ENCODE peak calls at places on chromosomes 6 and 20, in nine cellular contexts. K is choroid plexus epithelial cell, W is HL-60, Y is heart left ventricle, T is mesothelial cell of epicardium, L is tibial artery, R is transverse colon, X is tibial nerve, V is GM12864. C is an unnamed sample.

GRCh38 chr6:80094017-80094416 is 12.5 kb upstream of the BCKDHB start:
- DNase-seq in K (peak), W (no peak), Y (no peak), T (no peak), L (no peak), R (no peak), X (no peak), V (no peak), C (peak)

GRCh38 chr20:37994512-37994911 is 38.7 kb downstream of the TTI1 start:
- DNase-seq in K (peak), W (no peak), Y (no peak), T (no peak), L (no peak), R (no peak), X (no peak), V (no peak), C (no peak)

GRCh38 chr6:92577077-92577719 is 842.2 kb downstream of the EPHA7 start:
- DNase-seq in K (peak), W (no peak), Y (no peak), T (no peak), L (no peak), R (no peak), X (no peak), V (no peak), C (no peak)

GRCh38 chr20:38918172-38918571 is 8.0 kb upstream of the FAM83D start:
- DNase-seq in K (no peak), W (no peak), Y (no peak), T (no peak), L (no peak), R (no peak), X (no peak), V (no peak), C (no peak)

GRCh38 chr6:144343736-144344428 is 58.7 kb downstream of the UTRN start:
- DNase-seq in K (no peak), W (peak), Y (peak), T (no peak), L (no peak), R (peak), X (no peak), V (peak), C (peak)

GRCh38 chr6:20211941-20212391 is 303 bp downstream of the MBOAT1 start:
- DNase-seq in K (peak), W (no peak), Y (no peak), T (no peak), L (peak), R (peak), X (peak), V (no peak), C (no peak)

GRCh38 chr6:107489636-107490567 is at the start of gene SOBP:
- DNase-seq in K (peak), W (no peak), Y (peak), T (peak), L (peak), R (peak), X (peak), V (no peak), C (peak)

GRCh38 chr6:137217801-137218472 is 1.2 kb downstream of the IFNGR1 start:
- DNase-seq in K (peak), W (peak), Y (no peak), T (no peak), L (peak), R (peak), X (peak), V (no peak), C (no peak)

GRCh38 chr6:144215402-144215931 is 65.2 kb downstream of the STX11 start:
- DNase-seq in K (peak), W (peak), Y (no peak), T (no peak), L (no peak), R (peak), X (peak), V (peak), C (peak)

GRCh38 chr20:38805958-38806854 is 709 bp downstream of the PPP1R16B start:
- DNase-seq in K (no peak), W (no peak), Y (peak), T (peak), L (no peak), R (peak), X (no peak), V (no peak), C (peak)

GRCh38 chr6:12348530-12349511 is 58.7 kb downstream of the EDN1 start:
- DNase-seq in K (peak), W (no peak), Y (no peak), T (no peak), L (no peak), R (peak), X (no peak), V (no peak), C (no peak)

GRCh38 chr20:46681032-46681854 is 8.0 kb downstream of the TP53RK start:
- DNase-seq in K (peak), W (peak), Y (peak), T (peak), L (peak), R (peak), X (peak), V (peak), C (peak)

GRCh38 chr20:41956316-41957050 is 338.3 kb upstream of the CHD6 start:
- DNase-seq in K (no peak), W (peak), Y (no peak), T (no peak), L (no peak), R (no peak), X (no peak), V (no peak), C (no peak)

GRCh38 chr6:1832844-1833787 is 223.4 kb downstream of the FOXC1 start:
- DNase-seq in K (peak), W (no peak), Y (peak), T (no peak), L (peak), R (peak), X (peak), V (no peak), C (no peak)

GRCh38 chr6:115120394-115120793 is 777.6 kb upstream of the HS3ST5 start:
- DNase-seq in K (no peak), W (no peak), Y (no peak), T (no peak), L (no peak), R (no peak), X (no peak), V (no peak), C (no peak)

DNA sequence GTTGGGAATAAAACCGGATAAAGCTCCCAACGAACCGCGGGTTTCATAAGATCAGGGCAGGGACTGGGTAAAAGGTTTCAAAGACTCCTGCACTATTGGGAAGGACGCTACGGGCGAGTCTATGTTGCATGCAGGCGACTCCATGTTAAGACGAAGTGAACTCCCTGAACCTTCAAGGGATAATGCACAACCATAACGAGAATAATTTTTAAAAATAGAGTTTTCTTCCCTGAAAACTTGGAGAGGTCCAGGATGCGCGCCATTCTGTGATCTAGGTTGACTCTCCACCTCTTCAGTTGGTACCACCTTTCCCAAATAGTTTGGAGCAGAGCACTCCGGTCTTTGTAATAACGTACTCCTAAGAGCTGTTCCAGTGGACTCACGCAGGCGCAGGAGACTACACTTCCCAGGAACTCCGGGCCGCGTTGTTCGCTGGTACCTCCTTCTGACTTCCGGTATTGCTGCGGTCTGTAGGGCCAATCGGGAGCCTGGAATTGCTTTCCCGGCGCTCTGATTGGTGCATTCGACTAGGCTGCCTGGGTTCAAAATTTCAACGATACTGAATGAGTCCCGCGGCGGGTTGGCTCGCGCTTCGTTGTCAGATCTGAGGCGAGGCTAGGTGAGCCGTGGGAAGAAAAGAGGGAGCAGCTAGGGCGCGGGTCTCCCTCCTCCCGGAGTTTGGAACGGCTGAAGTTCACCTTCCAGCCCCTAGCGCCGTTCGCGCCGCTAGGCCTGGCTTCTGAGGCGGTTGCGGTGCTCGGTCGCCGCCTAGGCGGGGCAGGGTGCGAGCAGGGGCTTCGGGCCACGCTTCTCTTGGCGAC is at the start of gene TPX2:
- DNase-seq in K (peak), W (peak), Y (peak), T (peak), L (peak), R (peak), X (peak), V (peak), C (peak)
- TF ChIP-seq CTCF in K (peak), W (no peak), Y (no peak), T (no peak), L (peak), R (peak), X (peak), V (no peak), C (no peak)

DNA sequence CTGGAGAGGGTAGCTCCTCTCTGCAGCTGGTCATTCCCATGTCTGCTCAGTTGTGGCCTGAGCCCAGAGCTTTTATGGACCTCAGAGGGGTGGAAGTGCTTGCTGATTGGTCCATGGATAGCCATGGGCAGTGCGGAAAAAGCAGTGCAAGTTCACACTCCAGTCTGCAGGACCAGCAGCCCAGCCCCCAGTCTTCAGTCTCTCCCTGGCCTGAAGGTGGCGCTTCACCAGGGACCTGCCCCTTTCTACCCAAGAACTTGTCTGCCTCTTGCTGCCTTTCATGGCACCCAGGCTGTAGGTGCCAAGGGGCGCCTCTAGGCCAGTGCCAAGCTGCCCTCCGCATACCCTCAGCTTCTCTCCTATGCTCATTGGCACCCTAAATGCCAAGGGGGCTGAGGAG is 91.0 kb downstream of the TBXT start:
- DNase-seq in K (no peak), W (no peak), Y (no peak), T (no peak), L (no peak), R (no peak), X (no peak), V (no peak), C (no peak)
- TF ChIP-seq CTCF in K (peak), W (no peak), Y (no peak), T (no peak), L (no peak), R (no peak), X (no peak), V (peak), C (no peak)

GRCh38 chr20:25509084-25509483 is 76.2 kb downstream of the NINL start:
- DNase-seq in K (no peak), W (no peak), Y (no peak), T (no peak), L (no peak), R (no peak), X (no peak), V (no peak), C (no peak)
- TF ChIP-seq CTCF in K (no peak), W (no peak), Y (no peak), T (no peak), L (no peak), R (no peak), X (no peak), V (no peak), C (no peak)

DNA sequence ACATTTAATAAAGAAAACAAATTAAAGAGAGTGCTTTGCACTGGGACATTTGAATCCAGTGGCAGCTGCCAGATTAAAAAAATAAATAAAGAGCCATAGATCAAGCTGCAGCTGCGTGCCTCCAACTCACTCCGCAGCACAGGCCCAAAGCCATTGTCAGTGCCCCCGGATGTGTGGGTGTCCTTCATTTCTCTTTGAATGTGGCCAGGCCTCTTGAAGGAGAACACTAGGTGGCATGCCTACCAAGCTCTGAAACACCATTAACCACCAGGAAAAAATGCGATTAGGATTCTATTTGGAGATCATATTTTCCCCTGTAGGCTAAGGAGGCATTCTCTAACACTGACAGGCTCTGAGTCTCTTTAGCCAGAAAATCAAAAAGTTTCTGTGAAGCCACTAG is 549.8 kb downstream of the PRKN start:
- DNase-seq in K (peak), W (no peak), Y (peak), T (no peak), L (no peak), R (no peak), X (no peak), V (no peak), C (no peak)
- TF ChIP-seq CTCF in K (peak), W (no peak), Y (peak), T (no peak), L (peak), R (no peak), X (no peak), V (no peak), C (no peak)